ENCODE peak calls at places on chromosome 6, in four cellular contexts. Q is HepG2, N is suprapubic skin, U is sigmoid colon. Y is an unnamed sample.

GRCh38 chr6:146850238-146850896 is 251.6 kb downstream of the ADGB start:
- DNase-seq in U (no peak), N (no peak), Q (no peak), Y (no peak)

GRCh38 chr6:33774774-33775173 is 14.2 kb downstream of the LEMD2 start:
- DNase-seq in Q (no peak), U (no peak), N (no peak), Y (no peak)

GRCh38 chr6:99349620-99350141 is at the start of gene FAXC:
- DNase-seq in N (no peak), Q (peak), U (peak), Y (peak)

GRCh38 chr6:90230547-90231240 is 65.9 kb downstream of the BACH2 start:
- DNase-seq in U (no peak), Q (no peak), N (no peak), Y (no peak)

GRCh38 chr6:142942805-142943227 is 2.2 kb downstream of the HIVEP2 start:
- DNase-seq in U (no peak), N (no peak), Q (peak), Y (no peak)

GRCh38 chr6:39553811-39554802 is 171.1 kb downstream of the KIF6 start:
- DNase-seq in Q (no peak), U (no peak), N (no peak), Y (no peak)

GRCh38 chr6:79984261-79984660 is 20.2 kb upstream of the TTK start:
- DNase-seq in U (no peak), Q (peak), N (no peak), Y (no peak)

GRCh38 chr6:88492824-88493223 is 326.7 kb upstream of the CNR1 start:
- DNase-seq in U (no peak), N (no peak), Q (peak), Y (no peak)

GRCh38 chr6:17397764-17398194 is 4.4 kb downstream of the CAP2 start:
- DNase-seq in N (no peak), U (no peak), Q (no peak), Y (no peak)

GRCh38 chr6:133610271-133610840 is 278.6 kb upstream of the TCF21 start:
- DNase-seq in Q (no peak), U (no peak), N (no peak), Y (no peak)

GRCh38 chr6:105553174-105553573 is 150.3 kb upstream of the PREP start:
- DNase-seq in N (no peak), Q (no peak), U (no peak), Y (no peak)

GRCh38 chr6:20808984-20809383 is 274.7 kb downstream of the CDKAL1 start:
- DNase-seq in N (no peak), Q (no peak), U (no peak), Y (no peak)

GRCh38 chr6:3746119-3746691 is 5.3 kb downstream of the PXDC1 start:
- DNase-seq in Q (no peak), N (no peak), U (no peak), Y (peak)

GRCh38 chr6:106749611-106750010 is 120.2 kb downstream of the QRSL1 start:
- DNase-seq in N (no peak), Q (no peak), U (no peak), Y (no peak)

GRCh38 chr6:9499709-9500108 is 915.2 kb downstream of the TFAP2A start:
- DNase-seq in U (no peak), Q (no peak), N (no peak), Y (no peak)

GRCh38 chr6:156938143-156938542 is 161.0 kb downstream of the ARID1B start:
- DNase-seq in Q (no peak), N (no peak), U (no peak), Y (no peak)

GRCh38 chr6:63022631-63023030 is 188.6 kb upstream of the FKBP1C start:
- DNase-seq in N (no peak), Q (no peak), U (no peak), Y (no peak)

GRCh38 chr6:135087803-135088202 is 33.2 kb upstream of the HBS1L start:
- DNase-seq in U (no peak), Q (no peak), N (no peak), Y (no peak)

GRCh38 chr6:37137881-37138568 is 31.9 kb upstream of the PIM1 start:
- DNase-seq in N (no peak), Q (peak), U (no peak), Y (no peak)

GRCh38 chr6:112253505-112253841 is 894 bp downstream of the LAMA4 start:
- DNase-seq in N (no peak), U (no peak), Q (no peak), Y (no peak)

GRCh38 chr6:136609878-136610706 is 59.9 kb upstream of the MAP7 start:
- DNase-seq in Q (peak), U (peak), N (no peak), Y (peak)
- TF ChIP-seq POLR2AphosphoS5 in Q (no peak), U (peak), N (no peak), Y (peak)

GRCh38 chr6:139066080-139066479 is 37.5 kb downstream of the ABRACL start:
- DNase-seq in N (no peak), U (no peak), Q (no peak), Y (no peak)

GRCh38 chr6:139060332-139060731 is 31.8 kb downstream of the ABRACL start:
- DNase-seq in Q (no peak), U (no peak), N (no peak), Y (no peak)

GRCh38 chr6:139068846-139069245 is 40.3 kb downstream of the ABRACL start:
- DNase-seq in Q (no peak), N (no peak), U (no peak), Y (no peak)

GRCh38 chr6:139062921-139063320 is 34.4 kb downstream of the ABRACL start:
- DNase-seq in U (no peak), Q (no peak), N (no peak), Y (no peak)

GRCh38 chr6:139064981-139065665 is 36.6 kb downstream of the ABRACL start:
- DNase-seq in U (no peak), N (no peak), Q (no peak), Y (no peak)
- TF ChIP-seq POLR2A in U (no peak), N (no peak), Q (no peak), Y (no peak)

DNA sequence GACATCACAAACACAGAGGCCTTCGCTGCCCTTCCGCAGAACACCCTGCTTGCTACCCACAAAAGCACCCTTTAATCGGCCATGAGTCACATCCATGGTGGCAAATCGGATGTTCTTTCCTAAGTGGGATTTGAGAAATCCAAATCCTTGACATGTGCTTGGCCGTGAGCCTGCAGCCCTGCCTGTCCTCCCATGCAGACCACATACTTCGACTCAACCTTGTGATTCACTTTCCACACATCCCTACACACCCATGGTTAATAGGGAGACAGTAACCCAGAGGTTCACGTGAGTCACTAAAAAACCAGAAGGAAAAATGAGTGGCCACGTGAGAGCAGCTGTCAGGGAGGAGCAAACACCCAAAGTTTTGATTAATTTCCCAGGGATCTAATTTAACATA is 19.4 kb downstream of the RAMACL start:
- DNase-seq in N (peak), Q (no peak), U (no peak), Y (no peak)
- TF ChIP-seq POLR2AphosphoS5 in N (no peak), Q (no peak), U (no peak), Y (no peak)

GRCh38 chr6:603265-603664 is 53.6 kb downstream of the HUS1B start:
- DNase-seq in Q (no peak), N (no peak), U (no peak), Y (no peak)
- TF ChIP-seq POLR2A in Q (no peak), N (no peak), U (no peak), Y (no peak)

DNA sequence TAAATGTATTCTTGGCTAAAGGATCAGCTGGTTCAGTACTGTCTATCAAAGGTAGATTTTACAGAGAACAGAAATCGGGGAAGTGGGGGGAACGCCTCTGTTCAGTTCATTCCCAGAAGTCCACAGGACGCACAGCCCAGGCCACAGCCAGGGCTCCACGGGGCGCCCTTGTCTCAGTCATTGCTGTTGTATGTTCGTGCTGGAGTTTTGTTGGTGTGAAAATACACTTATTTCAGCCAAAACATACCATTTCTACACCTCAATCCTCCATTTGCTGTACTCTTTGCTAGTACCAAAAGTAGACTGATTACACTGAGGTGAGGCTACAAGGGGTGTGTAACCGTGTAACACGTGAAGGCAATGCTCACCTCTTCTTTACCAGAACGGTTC is 29.9 kb downstream of the TXNDC5 start:
- DNase-seq in N (no peak), Q (no peak), U (no peak), Y (no peak)
- TF ChIP-seq POLR2AphosphoS5 in N (no peak), Q (peak), U (no peak), Y (no peak)

GRCh38 chr6:15036690-15037245 is 209.1 kb upstream of the JARID2 start:
- DNase-seq in N (peak), U (no peak), Q (peak), Y (peak)
- TF ChIP-seq POLR2A in N (no peak), U (no peak), Q (no peak), Y (no peak)

DNA sequence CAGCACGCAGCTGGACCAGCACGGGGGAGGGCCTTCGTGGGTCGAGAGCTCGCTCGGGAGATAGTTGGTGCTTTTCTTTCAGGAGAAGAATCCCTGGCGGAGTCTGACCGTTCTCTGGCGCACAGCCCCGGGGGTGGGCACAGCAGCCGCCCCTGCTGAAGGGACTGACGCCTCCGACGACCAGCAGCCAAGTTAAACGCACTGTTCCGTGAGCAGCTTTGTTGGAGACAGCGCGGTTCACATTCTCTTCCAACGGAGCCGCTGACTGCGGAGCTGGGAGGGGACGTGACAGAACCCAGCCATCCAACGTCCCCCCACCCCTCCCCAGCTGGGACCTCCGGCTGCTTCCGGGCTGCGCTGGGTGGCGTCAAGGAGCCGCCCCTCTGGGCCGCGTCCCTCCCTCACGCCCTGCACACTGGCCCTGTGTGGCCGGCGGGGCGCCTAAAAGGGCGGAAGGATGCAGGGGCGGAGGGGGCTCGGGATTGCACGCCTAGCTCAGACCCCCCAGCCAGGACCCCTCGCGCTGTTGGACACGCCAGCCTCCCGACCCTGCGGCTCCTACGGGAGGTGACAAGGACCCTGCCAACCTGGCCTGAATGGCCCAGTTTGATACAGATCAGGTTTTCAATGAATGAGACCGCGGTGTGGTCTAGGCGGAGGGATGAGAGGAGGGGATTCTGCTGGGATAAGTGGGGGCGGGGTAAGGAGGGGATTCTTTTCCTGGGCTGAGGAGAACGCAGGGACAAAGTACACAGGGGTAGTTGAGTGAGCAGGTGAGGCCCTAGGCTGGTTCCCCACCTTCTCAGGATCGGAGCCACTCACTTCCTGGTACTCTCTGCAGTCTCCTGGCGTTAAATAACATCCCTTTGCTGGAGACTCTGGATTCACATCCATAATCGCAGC is 36.4 kb upstream of the KHDC1 start:
- DNase-seq in N (no peak), U (no peak), Q (no peak), Y (no peak)
- TF ChIP-seq POLR2AphosphoS5 in N (no peak), U (no peak), Q (no peak), Y (no peak)

GRCh38 chr6:43170452-43171283 is at the start of gene SRF:
- DNase-seq in N (peak), Q (peak), U (peak), Y (peak)

GRCh38 chr6:43174263-43175112 is 3.4 kb downstream of the SRF start:
- DNase-seq in N (peak), U (peak), Q (peak), Y (peak)

GRCh38 chr6:43172127-43173007 is 1.3 kb downstream of the SRF start:
- DNase-seq in Q (peak), U (peak), N (peak), Y (peak)

GRCh38 chr6:43173496-43174262 is 2.6 kb downstream of the SRF start:
- DNase-seq in N (no peak), U (peak), Q (no peak), Y (no peak)

GRCh38 chr6:43171284-43172126 is 436 bp downstream of the SRF start:
- DNase-seq in Q (no peak), N (no peak), U (no peak), Y (no peak)
- TF ChIP-seq POLR2A in Q (no peak), N (peak), U (peak), Y (no peak)

GRCh38 chr6:26468829-26469228 is 11.1 kb downstream of the BTN2A1 start:
- DNase-seq in N (no peak), U (no peak), Q (no peak), Y (no peak)
- TF ChIP-seq POLR2AphosphoS5 in N (no peak), U (no peak), Q (no peak), Y (no peak)

GRCh38 chr6:15385521-15385920 is 139.7 kb downstream of the JARID2 start:
- DNase-seq in U (no peak), Q (no peak), N (no peak), Y (no peak)
- TF ChIP-seq POLR2A in U (no peak), Q (no peak), N (no peak), Y (no peak)

Y was measured in stomach.